ENCODE peak calls at places on chromosomes 13 and 19, in ten cellular contexts. B is mesenteric fat pad, G is lower lobe of right lung, Y is transverse colon, S is glutamatergic neuron, K is KG1, F is HS-27A, M is AG20443, C is pancreas, H is activated gamma-delta T cell. Z is an unnamed sample.

GRCh38 chr13:21672811-21673591 is 2.1 kb downstream of the FGF9 start:
- DNase-seq in B (no peak), G (no peak), Y (no peak), S (no peak), K (no peak), F (no peak), M (peak), C (no peak), H (no peak), Z (no peak)

GRCh38 chr13:65551208-65551607 is 1678.9 kb downstream of the PCDH9 start:
- DNase-seq in B (no peak), G (no peak), Y (no peak), S (no peak), K (no peak), F (no peak), M (no peak), C (no peak), H (no peak), Z (no peak)

GRCh38 chr19:39937094-39937493 is 2.7 kb upstream of the FCGBP start:
- DNase-seq in B (no peak), G (no peak), Y (no peak), S (no peak), K (no peak), F (no peak), M (no peak), C (no peak), H (no peak), Z (no peak)

GRCh38 chr19:12952488-12953455 is 4.3 kb downstream of the GADD45GIP1 start:
- DNase-seq in B (no peak), G (no peak), Y (no peak), S (no peak), K (no peak), F (no peak), M (peak), C (no peak), H (no peak), Z (no peak)

GRCh38 chr13:42702726-42703125 is 78.7 kb upstream of the FAM216B start:
- DNase-seq in B (no peak), G (no peak), Y (no peak), S (no peak), K (no peak), F (no peak), M (no peak), C (no peak), H (no peak), Z (no peak)

GRCh38 chr13:41356788-41357187 is 45.7 kb downstream of the NAA16 start:
- DNase-seq in B (no peak), G (no peak), Y (no peak), S (no peak), K (no peak), F (no peak), M (no peak), C (no peak), H (no peak), Z (no peak)

GRCh38 chr13:73138276-73138950 is 79.6 kb downstream of the KLF5 start:
- DNase-seq in B (no peak), G (no peak), Y (no peak), S (no peak), K (no peak), F (peak), M (peak), C (no peak), H (no peak), Z (no peak)

GRCh38 chr13:27035892-27036235 is 135.7 kb downstream of the USP12 start:
- DNase-seq in B (peak), G (no peak), Y (no peak), S (no peak), K (no peak), F (no peak), M (no peak), C (no peak), H (no peak), Z (no peak)

GRCh38 chr19:2517881-2518601 is 42.1 kb downstream of the GADD45B start:
- DNase-seq in B (no peak), G (no peak), Y (no peak), S (no peak), K (no peak), F (no peak), M (no peak), C (no peak), H (no peak), Z (no peak)

Z was measured in NCI-H1436.